ENCODE peak calls at places on chromosomes 5 and 9, in five cellular contexts. G is AG10803, H is B cell, B is brain microvascular endothelial cell, K is fibroblast of pulmonary artery. U is an unnamed sample.

GRCh38 chr5:133754575-133755169 is 142.3 kb upstream of the FSTL4 start:
- DNase-seq in G (peak), H (peak), B (peak), K (peak), U (peak)

GRCh38 chr5:175195698-175196656 is 248.0 kb downstream of the DRD1 start:
- DNase-seq in G (peak), H (no peak), B (no peak), K (no peak), U (no peak)

GRCh38 chr5:59430066-59430702 is 463.3 kb downstream of the PDE4D start:
- DNase-seq in G (no peak), H (no peak), B (no peak), K (no peak), U (no peak)

GRCh38 chr5:36679609-36680008 is 73.2 kb downstream of the SLC1A3 start:
- DNase-seq in G (no peak), H (no peak), B (no peak), K (no peak), U (no peak)

GRCh38 chr5:19927919-19928318 is 60.1 kb downstream of the CDH18 start:
- DNase-seq in G (no peak), H (no peak), B (no peak), K (no peak), U (no peak)

GRCh38 chr5:5373351-5374033 is 49.0 kb upstream of the ICE1 start:
- DNase-seq in G (peak), H (no peak), B (peak), K (no peak), U (no peak)

GRCh38 chr5:41831155-41831554 is 39.1 kb downstream of the OXCT1 start:
- DNase-seq in G (no peak), H (no peak), B (no peak), K (no peak), U (no peak)

GRCh38 chr9:130555968-130556367 is 23.4 kb upstream of the FUBP3 start:
- DNase-seq in G (peak), H (no peak), B (no peak), K (peak), U (no peak)

GRCh38 chr5:133259199-133259997 is 207.6 kb downstream of the HSPA4 start:
- DNase-seq in G (no peak), H (no peak), B (no peak), K (no peak), U (no peak)

GRCh38 chr9:108095496-108095895 is 605.9 kb upstream of the KLF4 start:
- DNase-seq in G (no peak), H (no peak), B (no peak), K (no peak), U (no peak)

GRCh38 chr5:68849103-68849502 is 244.7 kb upstream of the SLC30A5 start:
- DNase-seq in G (no peak), H (no peak), B (no peak), K (no peak), U (no peak)

GRCh38 chr5:24068507-24068906 is 561.1 kb downstream of the PRDM9 start:
- DNase-seq in G (no peak), H (no peak), B (no peak), K (no peak), U (no peak)

GRCh38 chr5:15704397-15704947 is 204.5 kb downstream of the FBXL7 start:
- DNase-seq in G (peak), H (no peak), B (no peak), K (no peak), U (no peak)

GRCh38 chr5:103829585-103829984 is 267.0 kb upstream of the NUDT12 start:
- DNase-seq in G (no peak), H (no peak), B (no peak), K (no peak), U (peak)
- TF ChIP-seq CTCF in G (peak), H (no peak), B (peak), K (peak), U (peak)

GRCh38 chr5:31824886-31825774 is 186.2 kb downstream of the PDZD2 start:
- DNase-seq in G (peak), H (no peak), B (peak), K (peak), U (peak)

GRCh38 chr5:31819926-31820516 is 181.1 kb downstream of the PDZD2 start:
- DNase-seq in G (no peak), H (no peak), B (no peak), K (no peak), U (no peak)

GRCh38 chr5:31827862-31828261 is 188.9 kb downstream of the PDZD2 start:
- DNase-seq in G (peak), H (no peak), B (no peak), K (no peak), U (no peak)

GRCh38 chr5:31823477-31823876 is 184.5 kb downstream of the PDZD2 start:
- DNase-seq in G (no peak), H (no peak), B (no peak), K (peak), U (no peak)

DNA sequence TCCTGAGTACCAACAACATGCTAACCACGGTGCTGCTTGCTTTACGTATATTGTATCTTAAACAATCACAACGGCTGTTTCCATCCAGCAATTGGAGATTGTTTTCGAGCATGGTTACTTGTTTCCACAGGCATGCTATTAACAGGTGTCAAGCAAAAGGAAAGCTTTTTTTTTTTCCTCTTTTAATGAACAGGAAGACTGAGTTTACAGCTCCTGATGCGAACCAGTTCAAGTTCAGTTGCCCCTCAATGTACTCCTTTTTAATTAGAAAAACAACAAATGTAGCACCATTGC is 186.8 kb downstream of the PDZD2 start:
- DNase-seq in G (no peak), H (no peak), B (no peak), K (no peak), U (no peak)
- TF ChIP-seq CTCF in G (no peak), H (no peak), B (no peak), K (no peak), U (no peak)

GRCh38 chr5:124516567-124516966 is 229.9 kb downstream of the ZNF608 start:
- DNase-seq in G (no peak), H (no peak), B (no peak), K (no peak), U (no peak)
- TF ChIP-seq CTCF in G (no peak), H (no peak), B (no peak), K (no peak), U (no peak)

DNA sequence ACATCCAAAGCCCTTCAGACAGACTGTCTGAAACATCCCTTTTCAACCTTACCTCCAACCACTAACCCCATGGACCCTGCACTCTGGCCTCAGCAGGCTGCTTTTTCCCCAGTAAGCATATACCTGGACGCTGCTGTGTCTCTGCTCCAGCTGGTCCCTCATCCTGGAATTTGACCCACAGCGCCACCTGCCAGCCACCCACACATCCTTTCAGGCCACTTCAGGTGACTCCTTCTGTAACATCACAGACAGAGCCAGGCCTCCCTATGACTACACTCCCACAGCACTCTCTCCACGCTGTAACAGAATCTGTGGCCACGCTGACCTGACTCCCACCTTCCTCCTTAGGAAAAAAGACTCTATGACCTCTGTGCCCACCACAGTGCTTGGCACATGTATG is 3.4 kb downstream of the MGAT1 start:
- DNase-seq in G (no peak), H (no peak), B (no peak), K (no peak), U (no peak)
- TF ChIP-seq CTCF in G (peak), H (no peak), B (peak), K (peak), U (no peak)

DNA sequence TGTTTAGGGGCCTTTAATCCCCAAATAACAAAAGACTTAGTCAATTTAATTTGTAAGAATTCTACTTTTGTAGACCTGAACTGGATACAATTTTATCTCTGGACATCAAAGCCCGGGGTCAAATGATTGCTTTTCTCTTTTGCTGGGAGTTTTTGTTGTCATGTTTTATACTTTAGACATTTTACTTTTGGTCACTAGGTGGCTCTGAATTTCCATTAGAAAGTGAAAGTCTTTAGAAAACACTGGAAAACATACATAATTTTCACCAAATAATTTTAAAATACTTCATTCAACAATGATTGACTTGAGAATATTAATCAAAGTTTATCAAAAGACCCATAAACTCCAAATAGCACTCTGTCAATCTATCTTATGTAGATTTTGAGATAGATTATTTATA is 2.8 kb upstream of the PCA3 start:
- DNase-seq in G (peak), H (no peak), B (no peak), K (peak), U (no peak)
- TF ChIP-seq CTCF in G (peak), H (no peak), B (peak), K (peak), U (peak)